ENCODE peak calls at places on chromosome 12, in eight cellular contexts. C is psoas muscle, X is gastrocnemius medialis, M is lung, E is mesothelial cell of epicardium, B is endothelial cell of umbilical vein, K is osteocyte, P is WTC11. H is an unnamed sample.

GRCh38 chr12:32211769-32212156 is 105.1 kb downstream of the BICD1 start:
- DNase-seq in E (no peak), X (no peak), C (no peak), P (no peak), B (no peak), K (no peak), M (no peak), H (no peak)

GRCh38 chr12:93850476-93850875 is 173.3 kb downstream of the CRADD start:
- DNase-seq in C (no peak), P (no peak), M (no peak), K (no peak), E (no peak), B (no peak), X (no peak), H (no peak)

GRCh38 chr12:103930787-103931536 is 752 bp downstream of the HSP90B1 start:
- DNase-seq in X (no peak), E (no peak), M (peak), K (no peak), C (peak), P (peak), B (peak), H (peak)

GRCh38 chr12:90102957-90103652 is 394.5 kb upstream of the ATP2B1 start:
- DNase-seq in M (no peak), P (no peak), B (peak), X (no peak), C (no peak), K (no peak), E (no peak), H (no peak)

GRCh38 chr12:113109360-113109759 is 26.2 kb downstream of the RASAL1 start:
- DNase-seq in P (no peak), B (no peak), C (no peak), X (no peak), M (no peak), E (no peak), K (no peak), H (no peak)

GRCh38 chr12:90090929-90091651 is 382.5 kb upstream of the ATP2B1 start:
- DNase-seq in P (no peak), M (peak), B (peak), C (peak), X (no peak), E (no peak), K (no peak), H (no peak)

GRCh38 chr12:83128529-83128928 is 441.8 kb downstream of the TMTC2 start:
- DNase-seq in C (no peak), X (no peak), K (no peak), E (no peak), P (no peak), M (no peak), B (no peak), H (no peak)

GRCh38 chr12:84507914-84508313 is 404.7 kb downstream of the SLC6A15 start:
- DNase-seq in E (no peak), X (no peak), K (no peak), M (no peak), B (no peak), P (no peak), C (peak), H (no peak)

GRCh38 chr12:89770391-89770790 is 61.8 kb upstream of the ATP2B1 start:
- DNase-seq in K (no peak), X (no peak), E (no peak), C (no peak), P (no peak), M (no peak), B (no peak), H (no peak)

GRCh38 chr12:55715833-55716581 is at the start of gene BLOC1S1:
- DNase-seq in K (peak), X (peak), M (peak), B (peak), C (peak), E (peak), P (peak), H (peak)

GRCh38 chr12:117853600-117853999 is 115.2 kb downstream of the KSR2 start:
- DNase-seq in K (no peak), E (no peak), B (no peak), X (no peak), P (no peak), M (peak), C (no peak), H (no peak)

GRCh38 chr12:91871751-91872150 is 273.9 kb downstream of the BTG1 start:
- DNase-seq in X (no peak), C (no peak), P (no peak), E (no peak), M (no peak), B (no peak), K (no peak), H (no peak)

GRCh38 chr12:49962861-49963765 is 1.4 kb downstream of the AQP5 start:
- DNase-seq in M (peak), K (peak), C (no peak), P (no peak), X (no peak), E (no peak), B (peak), H (no peak)

DNA sequence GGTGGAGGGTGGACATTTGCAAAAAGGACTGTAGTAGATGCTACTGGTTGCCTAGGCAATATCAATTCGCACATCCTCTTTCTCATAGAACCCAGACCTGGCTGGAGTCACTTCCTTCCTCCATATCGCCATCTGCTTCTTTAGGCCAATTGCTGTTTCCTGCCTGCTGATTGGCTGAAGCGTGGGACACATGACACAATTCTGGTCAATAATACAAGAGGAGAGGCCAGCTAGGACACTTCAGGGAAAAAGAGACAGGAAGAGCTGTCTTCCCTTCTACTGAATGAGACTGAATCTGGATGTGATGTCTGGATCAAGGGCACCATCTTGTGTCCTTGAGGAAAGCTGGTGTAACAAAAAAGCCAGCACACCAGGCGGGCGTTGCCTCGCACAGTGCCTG is 53.8 kb downstream of the TRPV4 start:
- DNase-seq in E (no peak), M (no peak), B (no peak), P (no peak), C (peak), K (no peak), X (no peak), H (no peak)
- TF ChIP-seq CTCF in E (no peak), M (no peak), B (no peak), P (no peak), C (no peak), K (no peak), X (no peak), H (no peak)

GRCh38 chr12:7046383-7047143 is 14.0 kb upstream of the C1S start:
- DNase-seq in X (no peak), B (no peak), M (no peak), K (no peak), E (no peak), P (no peak), C (no peak), H (no peak)
- TF ChIP-seq CTCF in X (no peak), B (no peak), M (no peak), K (no peak), E (no peak), P (no peak), C (no peak), H (no peak)

DNA sequence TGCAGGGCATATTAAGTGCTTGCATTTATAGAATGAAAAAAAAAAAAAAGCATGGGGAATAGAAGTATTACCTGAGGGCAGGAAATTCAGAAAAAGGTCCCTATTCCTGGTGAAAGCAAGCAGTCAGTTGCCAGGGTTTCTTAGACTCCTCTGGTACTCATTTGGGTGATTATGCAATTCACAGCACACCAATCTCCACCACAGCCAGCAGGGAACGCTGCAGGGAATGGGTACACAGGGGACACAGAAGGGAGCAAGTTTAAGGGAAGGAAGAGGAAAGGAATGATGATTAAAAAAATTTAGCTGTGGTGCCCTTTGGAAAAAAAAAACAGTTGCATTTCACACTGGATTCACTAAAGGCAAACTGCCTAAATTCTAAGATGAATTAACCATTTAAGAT is 14.2 kb downstream of the BLTP3B start:
- DNase-seq in C (no peak), K (no peak), B (peak), P (peak), M (no peak), X (no peak), E (no peak), H (no peak)
- TF ChIP-seq CTCF in C (peak), K (peak), B (peak), P (no peak), M (no peak), X (peak), E (no peak), H (no peak)

GRCh38 chr12:57430117-57430930 is 519 bp downstream of the R3HDM2 start:
- DNase-seq in M (peak), K (peak), C (peak), B (peak), X (no peak), E (no peak), P (peak), H (peak)
- TF ChIP-seq CTCF in M (no peak), K (peak), C (peak), B (no peak), X (no peak), E (no peak), P (no peak), H (peak)

DNA sequence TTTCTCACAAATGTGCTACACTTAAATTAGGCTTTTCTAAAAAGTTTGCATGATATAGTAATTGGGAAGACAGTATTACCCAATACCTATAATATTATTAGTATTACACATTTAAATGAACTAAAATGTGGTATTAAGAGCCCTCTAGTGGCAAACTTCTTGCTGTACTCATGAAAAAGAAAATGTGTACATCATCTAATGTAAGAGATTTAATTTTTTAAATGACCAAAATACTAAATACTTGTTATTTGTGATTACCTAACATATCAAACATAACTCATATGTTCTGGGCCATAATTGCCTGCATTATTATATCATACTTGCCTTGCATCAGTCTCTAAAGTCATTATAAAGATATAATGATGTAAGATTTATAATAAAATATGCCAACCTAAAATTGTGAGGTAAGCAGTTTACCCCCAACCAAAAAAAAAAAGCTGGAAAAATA is 64.2 kb downstream of the DNAI7 start:
- DNase-seq in X (no peak), M (no peak), C (no peak), P (no peak), K (no peak), E (no peak), B (peak), H (no peak)
- TF ChIP-seq CTCF in X (peak), M (peak), C (peak), P (peak), K (peak), E (peak), B (peak), H (peak)

GRCh38 chr12:108713471-108713870 is 17.8 kb downstream of the CORO1C start:
- DNase-seq in M (no peak), K (no peak), X (no peak), C (no peak), B (no peak), P (no peak), E (no peak), H (no peak)

GRCh38 chr12:108711486-108712163 is 19.7 kb downstream of the CORO1C start:
- DNase-seq in K (no peak), M (no peak), E (no peak), C (no peak), X (no peak), P (no peak), B (no peak), H (no peak)

GRCh38 chr12:108714866-108715265 is 16.5 kb downstream of the CORO1C start:
- DNase-seq in B (no peak), E (no peak), M (no peak), X (no peak), K (no peak), P (no peak), C (no peak), H (no peak)

GRCh38 chr12:108712925-108713203 is 18.5 kb downstream of the CORO1C start:
- DNase-seq in E (no peak), C (no peak), K (no peak), X (no peak), M (no peak), B (no peak), P (no peak), H (no peak)

DNA sequence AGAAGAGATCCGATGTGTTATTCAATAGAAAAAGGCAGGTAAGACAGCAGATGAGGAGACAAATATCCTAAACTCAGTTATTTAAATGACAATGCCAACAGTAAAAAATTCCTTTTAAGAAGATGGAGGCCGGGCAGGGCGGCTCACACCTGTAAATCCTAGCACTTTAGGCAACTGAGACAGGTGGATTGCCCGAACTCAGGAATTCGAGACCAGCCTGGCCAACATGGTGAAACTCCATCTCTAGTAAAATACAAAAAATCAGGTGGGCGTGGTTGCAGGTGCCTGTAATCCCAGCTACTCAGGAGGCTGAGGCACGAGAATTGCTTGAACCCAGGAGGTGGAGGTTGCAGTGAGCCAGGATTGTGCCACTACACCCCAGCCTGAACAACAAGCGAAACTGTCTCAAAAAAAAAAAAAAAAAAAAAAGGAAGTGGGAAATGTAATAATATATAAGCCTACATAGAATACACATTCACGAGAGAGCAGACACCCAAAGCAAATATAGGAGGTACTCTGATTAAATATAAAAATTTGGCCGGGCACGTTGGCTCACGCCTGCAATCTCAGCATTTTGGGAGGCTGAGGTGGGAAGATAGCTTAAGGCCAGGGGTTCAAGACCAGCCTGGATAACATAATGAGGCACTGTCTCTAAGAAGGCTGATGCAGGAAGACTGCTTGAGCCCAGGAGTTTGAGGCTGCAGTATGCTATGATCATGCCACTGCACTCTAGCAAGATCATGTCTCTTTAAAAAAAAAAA is 19.0 kb downstream of the CORO1C start:
- DNase-seq in M (no peak), X (no peak), E (no peak), K (no peak), B (no peak), C (no peak), P (no peak), H (no peak)
- TF ChIP-seq CTCF in M (no peak), X (no peak), E (no peak), K (no peak), B (no peak), C (no peak), P (no peak), H (no peak)

GRCh38 chr12:51911788-51912711 is 4.7 kb downstream of the ACVRL1 start:
- DNase-seq in E (no peak), P (no peak), M (peak), C (peak), B (peak), X (no peak), K (no peak), H (no peak)
- TF ChIP-seq CTCF in E (no peak), P (no peak), M (no peak), C (no peak), B (no peak), X (no peak), K (no peak), H (no peak)

GRCh38 chr12:70576341-70577282 is 60.6 kb downstream of the PTPRB start:
- DNase-seq in X (no peak), E (no peak), C (no peak), B (peak), M (no peak), P (no peak), K (no peak), H (no peak)
- TF ChIP-seq CTCF in X (peak), E (peak), C (peak), B (peak), M (peak), P (peak), K (peak), H (peak)

GRCh38 chr12:40760821-40761220 is 68.6 kb downstream of the CNTN1 start:
- DNase-seq in K (no peak), E (no peak), B (no peak), P (no peak), C (no peak), M (no peak), X (no peak), H (no peak)

GRCh38 chr12:40762072-40762471 is 69.8 kb downstream of the CNTN1 start:
- DNase-seq in X (no peak), B (no peak), P (no peak), C (no peak), K (no peak), M (no peak), E (no peak), H (no peak)
- TF ChIP-seq CTCF in X (no peak), B (no peak), P (no peak), C (no peak), K (no peak), M (no peak), E (no peak), H (no peak)

H was measured in uterus.